ENCODE peak calls at places on chromosomes 7 and 10, in ten cellular contexts. Y, D, Q, O, X, P, A, T, F and K are unnamed samples. For H3K4me1, the result is how much of the 10 kb centered on the place peaks cover.

GRCh38 chr7:112410087-112410486 is 40.2 kb upstream of the IFRD1 start:
- DNase-seq in F (no peak), D (no peak), X (no peak), Q (no peak), Y (no peak), P (no peak), O (no peak), T (no peak), A (no peak), K (no peak)

GRCh38 chr7:64181586-64181985 is 25.4 kb upstream of the ZNF735 start:
- DNase-seq in Y (no peak), O (no peak), P (no peak), F (peak), A (no peak), T (no peak), Q (no peak), X (no peak), D (no peak), K (no peak)

GRCh38 chr10:30557884-30558283 is 71.7 kb downstream of the LYZL2 start:
- DNase-seq in X (no peak), Q (no peak), P (no peak), O (peak), A (peak), Y (no peak), D (no peak), T (no peak), F (no peak), K (no peak)

GRCh38 chr7:90824386-90825307 is 228.5 kb downstream of the CDK14 start:
- DNase-seq in Q (no peak), A (peak), T (no peak), D (no peak), X (no peak), O (no peak), F (peak), Y (no peak), P (no peak), K (no peak)

GRCh38 chr7:2959343-2959680 is 84.4 kb downstream of the CARD11 start:
- DNase-seq in Y (no peak), Q (no peak), O (no peak), A (no peak), P (no peak), F (no peak), D (no peak), T (no peak), X (no peak), K (no peak)

GRCh38 chr10:42979730-42980467 is 97.0 kb upstream of the RET start:
- DNase-seq in Y (no peak), F (peak), P (no peak), X (peak), T (no peak), O (no peak), A (no peak), Q (no peak), D (no peak), K (no peak)

GRCh38 chr10:65275296-65275695 is 1650.5 kb upstream of the LRRTM3 start:
- DNase-seq in P (no peak), A (no peak), Y (no peak), X (no peak), D (no peak), O (no peak), Q (no peak), F (no peak), T (no peak), K (no peak)

GRCh38 chr7:39353615-39354376 is 212.4 kb upstream of the YAE1 start:
- DNase-seq in P (no peak), X (peak), T (no peak), D (peak), Y (no peak), Q (peak), O (peak), A (peak), F (no peak), K (no peak)

GRCh38 chr7:79199266-79199665 is 254.2 kb downstream of the MAGI2 start:
- DNase-seq in Q (no peak), X (no peak), T (no peak), Y (no peak), F (no peak), P (no peak), A (peak), D (no peak), O (no peak), K (no peak)

GRCh38 chr7:51034531-51035264 is 252.0 kb upstream of the GRB10 start:
- DNase-seq in D (no peak), F (peak), Q (no peak), Y (no peak), T (no peak), P (no peak), A (peak), O (no peak), X (no peak), K (no peak)

GRCh38 chr10:69958232-69958902 is 94.3 kb upstream of the MACROH2A2 start:
- DNase-seq in Y (no peak), X (peak), O (peak), Q (no peak), T (no peak), P (peak), D (no peak), A (peak), F (peak), K (peak)

GRCh38 chr7:80136276-80137045 is 1.8 kb downstream of the GNAI1 start:
- DNase-seq in F (peak), Q (no peak), D (no peak), T (no peak), P (no peak), O (no peak), X (no peak), A (peak), Y (no peak), K (no peak)

GRCh38 chr10:128274938-128275337 is 148.7 kb upstream of the MKI67 start:
- DNase-seq in T (peak), Y (no peak), A (peak), P (no peak), X (no peak), F (no peak), Q (no peak), O (no peak), D (peak), K (no peak)

GRCh38 chr7:44323381-44324203 is 1.8 kb downstream of the CAMK2B start:
- DNase-seq in T (no peak), D (no peak), Y (no peak), F (peak), X (peak), A (no peak), Q (no peak), P (no peak), O (no peak), K (no peak)

GRCh38 chr10:6721964-6722615 is 142.0 kb upstream of the PRKCQ start:
- DNase-seq in T (no peak), O (no peak), F (no peak), A (peak), D (peak), Q (no peak), Y (no peak), X (no peak), P (no peak), K (peak)

GRCh38 chr7:66409493-66409892 is 204.4 kb downstream of the TPST1 start:
- DNase-seq in D (no peak), P (no peak), A (no peak), Q (no peak), T (no peak), F (no peak), X (no peak), O (peak), Y (no peak), K (no peak)

GRCh38 chr7:139036901-139037300 is 1.1 kb upstream of the ZC3HAV1L start:
- DNase-seq in P (no peak), A (no peak), Y (no peak), D (no peak), X (no peak), O (no peak), T (no peak), Q (no peak), F (peak), K (no peak)

GRCh38 chr10:86047588-86047987 is 319.0 kb downstream of the GRID1 start:
- DNase-seq in D (no peak), X (no peak), Q (no peak), F (no peak), T (no peak), P (peak), O (no peak), A (no peak), Y (no peak), K (no peak)

GRCh38 chr7:50182734-50183133 is 89.7 kb upstream of the ZPBP start:
- DNase-seq in X (no peak), Y (no peak), D (no peak), F (no peak), P (no peak), O (no peak), T (no peak), A (no peak), Q (no peak), K (no peak)

GRCh38 chr7:112550468-112551060 is 69.8 kb downstream of the LSMEM1 start:
- DNase-seq in X (no peak), A (peak), Y (peak), O (peak), Q (no peak), P (no peak), F (peak), T (no peak), D (peak), K (peak)

GRCh38 chr10:25357269-25357668 is 182.5 kb downstream of the GPR158 start:
- DNase-seq in A (no peak), Y (no peak), P (no peak), D (no peak), T (no peak), X (no peak), O (no peak), Q (no peak), F (no peak), K (no peak)

GRCh38 chr10:117457932-117458331 is 82.7 kb upstream of the PDZD8 start:
- DNase-seq in P (no peak), T (no peak), F (no peak), A (peak), Q (no peak), X (no peak), O (no peak), D (no peak), Y (no peak), K (no peak)

GRCh38 chr10:93873427-93874115 is 20.2 kb upstream of the SLC35G1 start:
- DNase-seq in Q (no peak), P (no peak), O (peak), X (no peak), D (no peak), Y (no peak), T (no peak), A (peak), F (no peak), K (no peak)

GRCh38 chr7:139455789-139456188 is 27.7 kb downstream of the KLRG2 start:
- DNase-seq in Q (no peak), Y (no peak), F (no peak), O (no peak), X (no peak), T (no peak), P (no peak), A (no peak), D (no peak), K (no peak)

GRCh38 chr7:64946772-64947171 is 43.7 kb downstream of the ZNF273 start:
- DNase-seq in X (no peak), T (no peak), Q (no peak), Y (no peak), P (no peak), D (no peak), O (no peak), A (peak), F (no peak), K (no peak)

GRCh38 chr7:894164-894867 is 18.0 kb downstream of the GET4 start:
- DNase-seq in Q (no peak), A (no peak), O (no peak), Y (no peak), X (no peak), P (no peak), D (no peak), F (peak), T (peak), K (no peak)
- H3K4me1 ChIP-seq in Q (under half), A (under half), O (under half), Y (under half), X (under half), P (under half), D (under half), F (under half), T (under half), K (under half)

DNA sequence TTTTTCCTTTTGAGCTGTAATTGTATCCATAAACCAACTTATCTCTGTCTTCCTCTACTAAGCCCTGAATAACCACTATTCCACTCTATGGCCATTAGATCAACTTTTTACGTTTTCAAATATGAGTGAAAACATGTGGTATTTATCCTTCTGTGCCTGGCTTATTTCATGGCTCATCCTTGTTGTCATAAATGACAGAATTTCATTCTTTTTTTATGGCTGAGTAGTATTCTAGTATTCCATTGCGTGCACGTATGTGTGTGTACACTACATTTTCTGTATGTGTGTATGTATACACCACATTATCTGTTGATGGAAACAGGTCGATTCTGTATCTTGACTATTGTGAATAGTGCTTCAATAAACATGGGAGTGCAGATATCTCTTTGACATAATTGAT is 11.1 kb downstream of the CDK1 start:
- DNase-seq in T (no peak), A (no peak), P (no peak), D (no peak), X (no peak), F (no peak), Q (no peak), Y (no peak), O (no peak), K (no peak)
- H3K4me1 ChIP-seq in T (under half), A (under half), P (under half), D (under half), X (under half), F (under half), Q (under half), Y (under half), O (under half), K (under half)

GRCh38 chr10:95425592-95426465 is 135.0 kb upstream of the PDLIM1 start:
- DNase-seq in P (no peak), Y (no peak), F (no peak), D (no peak), X (no peak), A (no peak), Q (no peak), O (no peak), T (no peak), K (no peak)

GRCh38 chr10:95419399-95419798 is 128.6 kb upstream of the PDLIM1 start:
- DNase-seq in F (no peak), O (no peak), Y (no peak), X (no peak), Q (no peak), D (no peak), P (no peak), A (no peak), T (no peak), K (no peak)

GRCh38 chr10:95422196-95422595 is 131.4 kb upstream of the PDLIM1 start:
- DNase-seq in A (no peak), T (no peak), O (no peak), X (no peak), D (no peak), F (no peak), P (no peak), Q (no peak), Y (no peak), K (no peak)

GRCh38 chr10:95423327-95424005 is 132.7 kb upstream of the PDLIM1 start:
- DNase-seq in O (no peak), Q (no peak), P (no peak), Y (no peak), X (no peak), F (no peak), D (no peak), A (no peak), T (no peak), K (no peak)

DNA sequence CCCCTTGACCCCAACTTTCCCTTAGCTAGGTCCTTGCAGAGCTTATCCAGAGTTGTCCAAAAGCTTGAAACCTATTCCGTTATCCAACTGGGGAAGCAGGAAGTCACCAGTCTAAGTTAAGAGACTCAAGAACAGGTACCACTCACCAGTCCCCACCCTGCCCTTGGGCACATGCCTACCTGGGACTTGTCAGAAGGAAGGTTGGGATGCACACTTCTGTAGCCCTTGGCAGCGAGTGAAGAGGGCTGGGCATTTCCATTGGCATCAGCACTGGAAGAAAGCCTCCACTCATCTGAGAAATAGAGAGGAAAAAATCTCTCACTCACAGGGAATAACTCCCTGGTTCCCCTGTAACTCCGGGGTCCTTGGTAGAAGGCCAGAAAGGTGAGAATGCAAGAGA is 131.0 kb upstream of the PDLIM1 start:
- DNase-seq in D (no peak), X (no peak), Y (no peak), P (no peak), Q (no peak), T (no peak), A (no peak), O (no peak), F (no peak), K (no peak)
- H3K4me1 ChIP-seq in D (under half), X (under half), Y (under half), P (under half), Q (under half), T (under half), A (under half), O (under half), F (under half), K (under half)

DNA sequence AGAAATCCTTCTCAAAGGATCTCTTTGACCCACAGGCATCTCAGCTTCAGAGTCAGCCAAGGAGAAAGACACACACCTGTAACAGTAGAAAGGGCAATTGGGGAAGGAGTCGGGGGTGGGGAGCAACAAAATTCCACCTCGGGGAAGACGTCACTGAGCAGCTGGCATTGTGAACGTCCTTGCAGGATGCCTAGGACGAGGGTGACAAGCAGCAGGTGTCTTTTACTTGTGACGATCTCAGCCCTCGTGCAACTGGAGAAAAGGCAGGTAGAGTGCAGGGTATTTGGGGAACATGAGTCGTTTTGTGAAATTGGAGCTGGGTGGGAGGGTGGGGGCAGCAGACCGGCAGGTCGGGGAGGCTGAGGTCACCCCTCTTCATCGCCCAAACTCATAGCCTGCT is 627.0 kb downstream of the ACTR3B start:
- DNase-seq in P (peak), F (no peak), X (no peak), A (no peak), T (no peak), Y (no peak), D (no peak), Q (no peak), O (no peak), K (no peak)
- H3K4me1 ChIP-seq in P (under half), F (under half), X (under half), A (under half), T (under half), Y (under half), D (under half), Q (under half), O (under half), K (under half)

DNA sequence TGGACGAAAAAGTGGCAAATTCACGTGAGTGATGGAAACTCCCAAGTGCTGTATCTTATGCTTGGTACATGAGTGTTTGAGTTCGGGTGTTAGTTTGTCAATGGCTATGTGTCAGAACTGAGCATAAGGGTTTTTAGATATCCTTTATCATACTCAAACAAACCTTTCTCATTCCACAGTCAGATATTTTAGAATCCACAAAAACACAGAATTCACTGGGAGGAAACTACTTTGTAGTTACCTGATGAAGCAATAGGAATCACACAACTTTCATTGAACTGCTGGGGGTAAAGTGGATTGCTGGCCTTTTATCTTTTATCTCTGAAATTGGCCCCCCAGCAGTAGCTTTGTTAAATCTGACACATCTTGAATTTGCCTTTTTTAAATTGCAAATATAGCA is 64.0 kb downstream of the DKK1 start:
- DNase-seq in Y (no peak), O (no peak), D (no peak), X (no peak), F (no peak), P (no peak), Q (no peak), T (no peak), A (no peak), K (no peak)
- H3K4me1 ChIP-seq in Y (under half), O (under half), D (under half), X (under half), F (under half), P (under half), Q (under half), T (under half), A (under half), K (under half)